ENCODE peak calls at places on chromosomes 12 and 14, in six cellular contexts. One of them, this sample, is unnamed.

GRCh38 chr14:37413050-37413449 is 182.0 kb downstream of the FOXA1 start:
- DNase-seq in pancreas: no peak
- DNase-seq in left ventricle myocardium superior: no peak
- DNase-seq in Caki2: no peak
- DNase-seq in NCI-H774: no peak
- DNase-seq in hypothalamus: no peak
- DNase-seq in this sample: no peak

GRCh38 chr14:49931523-49931922 is 38.6 kb downstream of the ARF6 start:
- DNase-seq in pancreas: no peak
- DNase-seq in NCI-H774: no peak
- DNase-seq in hypothalamus: no peak
- DNase-seq in left ventricle myocardium superior: no peak
- DNase-seq in Caki2: no peak
- DNase-seq in this sample: no peak

GRCh38 chr12:65518771-65519170 is 240.3 kb downstream of the MSRB3 start:
- DNase-seq in hypothalamus: no peak
- DNase-seq in Caki2: no peak
- DNase-seq in NCI-H774: no peak
- DNase-seq in left ventricle myocardium superior: no peak
- DNase-seq in pancreas: no peak
- DNase-seq in this sample: no peak

GRCh38 chr14:102545461-102546265 is 36.1 kb upstream of the ANKRD9 start:
- DNase-seq in Caki2: no peak
- DNase-seq in NCI-H774: no peak
- DNase-seq in left ventricle myocardium superior: peak
- DNase-seq in hypothalamus: peak
- DNase-seq in pancreas: no peak
- DNase-seq in this sample: no peak

GRCh38 chr14:35254736-35255135 is 37.4 kb upstream of the PSMA6 start:
- DNase-seq in pancreas: no peak
- DNase-seq in NCI-H774: no peak
- DNase-seq in left ventricle myocardium superior: no peak
- DNase-seq in Caki2: no peak
- DNase-seq in hypothalamus: no peak
- DNase-seq in this sample: peak

GRCh38 chr12:54956818-54957641 is 27.5 kb downstream of the TESPA1 start:
- DNase-seq in Caki2: no peak
- DNase-seq in pancreas: no peak
- DNase-seq in NCI-H774: peak
- DNase-seq in hypothalamus: no peak
- DNase-seq in left ventricle myocardium superior: no peak
- DNase-seq in this sample: no peak

GRCh38 chr12:11953523-11953922 is 117.2 kb upstream of the BCL2L14 start:
- DNase-seq in NCI-H774: peak
- DNase-seq in Caki2: no peak
- DNase-seq in pancreas: no peak
- DNase-seq in hypothalamus: no peak
- DNase-seq in left ventricle myocardium superior: no peak
- DNase-seq in this sample: no peak

GRCh38 chr14:22194669-22195068 is 394.4 kb downstream of the DAD1 start:
- DNase-seq in NCI-H774: no peak
- DNase-seq in pancreas: no peak
- DNase-seq in left ventricle myocardium superior: no peak
- DNase-seq in Caki2: no peak
- DNase-seq in hypothalamus: no peak
- DNase-seq in this sample: no peak

GRCh38 chr12:42961395-42961794 is 371.8 kb upstream of the PRICKLE1 start:
- DNase-seq in NCI-H774: no peak
- DNase-seq in left ventricle myocardium superior: no peak
- DNase-seq in Caki2: peak
- DNase-seq in hypothalamus: no peak
- DNase-seq in pancreas: no peak
- DNase-seq in this sample: no peak